ENCODE peak calls at places on chromosomes 3 and 15, in four cellular contexts. J is colonic mucosa, X is hepatocyte, P is DND-41. O is an unnamed sample.

GRCh38 chr3:168545591-168545990 is 449.9 kb upstream of the GOLIM4 start:
- DNase-seq in X (no peak), J (no peak), P (no peak), O (no peak)

GRCh38 chr15:41512512-41513281 is 930 bp downstream of the LTK start:
- DNase-seq in J (peak), X (no peak), P (no peak), O (peak)

GRCh38 chr3:115100172-115100571 is 46.9 kb downstream of the ZBTB20 start:
- DNase-seq in J (peak), P (peak), X (peak), O (peak)

GRCh38 chr3:72335458-72336050 is 512.7 kb downstream of the SHQ1 start:
- DNase-seq in P (no peak), J (no peak), X (no peak), O (no peak)

GRCh38 chr3:192091831-192092230 is 630.9 kb downstream of the PYDC2 start:
- DNase-seq in X (no peak), P (no peak), J (no peak), O (no peak)

GRCh38 chr3:192888121-192888520 is 29.5 kb downstream of the MB21D2 start:
- DNase-seq in J (no peak), X (peak), P (no peak), O (no peak)

GRCh38 chr3:172616061-172616461 is 92.8 kb upstream of the TNFSF10 start:
- DNase-seq in P (no peak), J (no peak), X (no peak), O (no peak)

GRCh38 chr3:88188436-88188835 is 38.7 kb downstream of the C3orf38 start:
- DNase-seq in J (no peak), P (no peak), X (no peak), O (no peak)

GRCh38 chr3:172467170-172467824 is 19.0 kb upstream of the GHSR start:
- DNase-seq in P (no peak), X (peak), J (no peak), O (no peak)

GRCh38 chr3:147680820-147681488 is 271.8 kb downstream of the ZIC1 start:
- DNase-seq in P (no peak), X (no peak), J (no peak), O (no peak)

GRCh38 chr15:89019436-89019835 is 68.8 kb upstream of the ABHD2 start:
- DNase-seq in J (no peak), X (no peak), P (no peak), O (no peak)

GRCh38 chr3:149532463-149533180 is 58.1 kb downstream of the TM4SF4 start:
- DNase-seq in J (no peak), X (no peak), P (no peak), O (no peak)

GRCh38 chr3:77236118-77236517 is 196.2 kb downstream of the ROBO2 start:
- DNase-seq in P (no peak), J (no peak), X (peak), O (no peak)

GRCh38 chr3:145721815-145722214 is 439.2 kb downstream of the PLOD2 start:
- DNase-seq in J (no peak), X (no peak), P (no peak), O (no peak)

GRCh38 chr3:139299261-139300132 is 44.3 kb upstream of the MRPS22 start:
- DNase-seq in P (no peak), X (peak), J (no peak), O (no peak)

GRCh38 chr3:106305127-106305526 is 436.3 kb upstream of the CBLB start:
- DNase-seq in X (no peak), P (no peak), J (no peak), O (no peak)

GRCh38 chr15:56464893-56465520 is at the start of gene MNS1:
- DNase-seq in J (peak), P (peak), X (peak), O (peak)

GRCh38 chr15:77107531-77108355 is 36.8 kb upstream of the TSPAN3 start:
- DNase-seq in X (peak), P (peak), J (peak), O (peak)

GRCh38 chr15:25775317-25775912 is 87.7 kb downstream of the ATP10A start:
- DNase-seq in P (no peak), J (no peak), X (peak), O (no peak)

GRCh38 chr3:184796551-184796950 is 15.4 kb upstream of the VPS8 start:
- DNase-seq in P (no peak), X (no peak), J (no peak), O (no peak)

GRCh38 chr3:195815169-195815771 is 3.5 kb upstream of the MUC4 start:
- DNase-seq in J (peak), P (no peak), X (peak), O (no peak)

GRCh38 chr15:66751579-66751978 is 49.5 kb downstream of the SMAD6 start:
- DNase-seq in J (no peak), X (no peak), P (peak), O (peak)

GRCh38 chr15:88454867-88455810 is 12.0 kb downstream of the MRPL46 start:
- DNase-seq in X (peak), J (peak), P (peak), O (peak)

GRCh38 chr3:19116239-19116638 is 32.1 kb upstream of the KCNH8 start:
- DNase-seq in J (no peak), X (no peak), P (no peak), O (no peak)

GRCh38 chr3:132721479-132722164 is 587 bp downstream of the NPHP3 start:
- DNase-seq in P (no peak), X (peak), J (peak), O (peak)

GRCh38 chr3:185270262-185270955 is 16.6 kb upstream of the EHHADH start:
- DNase-seq in P (no peak), J (peak), X (peak), O (peak)

DNA sequence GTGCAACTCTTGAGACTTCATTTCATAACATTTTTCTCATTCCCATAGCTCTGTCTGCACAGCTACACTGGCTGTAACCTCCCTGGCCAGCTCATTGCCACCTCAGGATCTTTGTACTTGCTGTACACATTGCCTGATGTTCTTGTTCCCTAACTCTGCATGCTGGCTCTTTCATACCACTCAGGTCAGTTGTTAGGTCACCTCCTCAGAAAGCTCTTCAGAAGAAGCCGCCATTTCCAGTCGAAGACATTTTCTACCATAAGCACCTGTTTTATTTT is 176.2 kb downstream of the AKAP13 start:
- DNase-seq in J (no peak), X (no peak), P (no peak), O (no peak)
- H3K27ac ChIP-seq in J (no peak), X (no peak), P (no peak), O (no peak)

GRCh38 chr3:125126323-125126722 is 70.5 kb upstream of the HEG1 start:
- DNase-seq in J (no peak), X (no peak), P (no peak), O (no peak)
- H3K27ac ChIP-seq in J (no peak), X (peak), P (no peak), O (no peak)

DNA sequence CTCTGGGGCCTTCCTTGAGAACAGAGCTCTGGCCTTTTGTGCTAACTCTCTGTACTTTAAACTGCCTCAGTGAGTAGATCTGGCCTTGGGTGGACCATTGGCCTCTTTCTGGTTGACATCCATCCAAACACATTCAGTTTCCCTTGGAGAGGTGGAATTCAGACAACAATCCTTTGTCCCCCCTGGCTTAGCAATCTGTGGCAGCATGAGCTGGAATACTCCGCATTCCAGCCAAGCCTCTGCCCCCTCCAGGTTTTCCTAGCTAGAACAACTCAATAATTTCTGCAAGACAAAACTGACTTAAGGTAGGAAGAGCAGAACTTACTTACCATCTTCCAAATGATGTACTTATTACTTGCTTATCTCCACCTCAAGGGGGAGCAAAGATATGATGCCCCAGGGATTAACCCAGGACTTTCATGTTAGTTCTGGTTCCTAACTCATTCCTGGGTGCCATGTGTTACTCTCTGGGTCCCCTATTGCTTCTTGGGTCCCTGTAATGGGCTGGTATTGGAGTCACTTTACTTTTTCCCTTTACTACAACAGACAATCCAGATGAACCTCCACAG is 21.8 kb upstream of the IL16 start:
- DNase-seq in X (no peak), J (no peak), P (no peak), O (no peak)
- H3K27ac ChIP-seq in X (no peak), J (no peak), P (no peak), O (no peak)

GRCh38 chr15:82810061-82810862 is 834 bp downstream of the WHAMM start:
- DNase-seq in J (peak), P (peak), X (peak), O (peak)
- H3K27ac ChIP-seq in J (peak), P (peak), X (peak), O (peak)

GRCh38 chr3:122797291-122797690 is 2.4 kb downstream of the SLC49A4 start:
- DNase-seq in J (peak), X (no peak), P (no peak), O (peak)

GRCh38 chr3:122794483-122794778 is 438 bp upstream of the SLC49A4 start:
- DNase-seq in P (no peak), J (no peak), X (no peak), O (no peak)

GRCh38 chr3:122793568-122794416 is at the start of gene HSPBAP1:
- DNase-seq in J (peak), P (peak), X (peak), O (peak)

GRCh38 chr3:122794779-122795673 is at the start of gene SLC49A4:
- DNase-seq in X (peak), J (peak), P (peak), O (peak)

GRCh38 chr3:122795674-122795969 is 753 bp downstream of the SLC49A4 start:
- DNase-seq in J (no peak), X (no peak), P (no peak), O (no peak)
- H3K27ac ChIP-seq in J (peak), X (peak), P (no peak), O (peak)

GRCh38 chr15:75706682-75706954 is 6.0 kb downstream of the CSPG4 start:
- DNase-seq in X (no peak), J (no peak), P (no peak), O (no peak)
- H3K27ac ChIP-seq in X (no peak), J (no peak), P (no peak), O (no peak)

GRCh38 chr3:15086263-15086662 is 12.7 kb downstream of the RBSN start:
- DNase-seq in X (no peak), J (no peak), P (no peak), O (no peak)

GRCh38 chr3:15081960-15082664 is 16.8 kb downstream of the RBSN start:
- DNase-seq in J (no peak), P (no peak), X (no peak), O (no peak)

GRCh38 chr3:15086699-15087098 is 12.2 kb downstream of the RBSN start:
- DNase-seq in X (no peak), P (no peak), J (no peak), O (no peak)

GRCh38 chr3:15079083-15079482 is 14.0 kb upstream of the MRPS25 start:
- DNase-seq in P (no peak), X (no peak), J (no peak), O (no peak)

GRCh38 chr3:15083190-15083700 is 15.7 kb downstream of the RBSN start:
- DNase-seq in X (no peak), P (no peak), J (no peak), O (no peak)
- H3K27ac ChIP-seq in X (no peak), P (no peak), J (no peak), O (no peak)

GRCh38 chr3:58200121-58200709 is 10.6 kb downstream of the DNASE1L3 start:
- DNase-seq in J (no peak), X (no peak), P (no peak), O (no peak)

GRCh38 chr3:58198362-58198761 is 12.4 kb downstream of the DNASE1L3 start:
- DNase-seq in X (no peak), P (no peak), J (no peak), O (no peak)

GRCh38 chr3:58200846-58201355 is 9.9 kb downstream of the DNASE1L3 start:
- DNase-seq in J (no peak), P (no peak), X (no peak), O (no peak)

GRCh38 chr3:58198804-58199203 is 12.0 kb downstream of the DNASE1L3 start:
- DNase-seq in P (no peak), X (no peak), J (no peak), O (no peak)

DNA sequence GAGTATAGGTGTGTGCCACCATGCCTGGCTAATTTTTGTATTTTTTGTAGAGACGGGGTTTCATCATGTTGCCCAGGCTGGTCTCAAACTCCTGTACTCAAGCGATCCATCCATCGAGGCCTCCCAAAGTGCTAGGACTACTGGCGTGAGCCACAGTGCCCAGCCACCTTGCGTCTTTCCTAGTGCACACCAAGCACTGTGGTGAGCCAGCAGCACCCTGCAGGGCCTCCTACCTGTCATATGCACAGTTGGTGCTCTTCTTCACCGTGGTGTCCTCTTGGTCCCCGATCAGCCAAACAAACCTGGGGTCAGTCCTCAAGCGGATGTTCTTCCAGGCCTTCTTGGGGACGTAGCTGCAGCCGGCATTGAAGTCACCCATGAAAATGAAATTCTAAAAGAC is 13.2 kb downstream of the DNASE1L3 start:
- DNase-seq in X (no peak), P (no peak), J (no peak), O (no peak)
- H3K27ac ChIP-seq in X (no peak), P (no peak), J (no peak), O (no peak)

DNA sequence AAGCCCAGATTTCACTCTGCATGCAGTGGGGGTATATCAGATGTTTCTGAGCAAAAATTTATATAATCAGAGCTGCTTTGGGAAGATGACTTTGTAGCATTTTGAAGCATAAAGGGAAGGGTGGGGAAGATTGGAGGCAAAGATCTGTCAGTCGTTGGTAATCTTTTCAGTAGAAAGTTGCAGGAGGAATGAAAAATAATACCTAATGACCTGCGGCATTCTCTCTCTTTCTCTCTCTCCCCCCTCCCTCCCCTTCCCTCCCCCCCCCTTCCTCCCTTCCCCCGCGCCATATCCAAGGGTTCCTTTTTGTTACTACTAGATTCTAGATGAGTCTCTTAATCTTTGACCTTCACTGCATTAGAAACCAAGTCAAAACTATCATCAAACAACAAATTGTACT is 1.5 kb upstream of the DMXL2 start:
- DNase-seq in X (no peak), J (no peak), P (no peak), O (no peak)
- H3K27ac ChIP-seq in X (peak), J (peak), P (no peak), O (no peak)

GRCh38 chr3:182644800-182645433 is 148.4 kb upstream of the ATP11B start:
- DNase-seq in P (no peak), J (no peak), X (no peak), O (no peak)

GRCh38 chr3:182644013-182644412 is 149.3 kb upstream of the ATP11B start:
- DNase-seq in J (no peak), P (no peak), X (no peak), O (no peak)
- H3K27ac ChIP-seq in J (peak), P (no peak), X (no peak), O (no peak)